ENCODE peak calls at places on chromosomes 6 and 20, in six cellular contexts. D is A549, C is K562, Z is HepG2, U is endothelial cell of umbilical vein, A is GM12878. F is an unnamed sample.
A peak's percentile ranks its signal among the peaks of the same experiment; 100 is the strongest.

GRCh38 chr20:44916586-44916985 is 6.7 kb downstream of the PABPC1L start:
- DNase-seq in D (no peak), C (no peak), Z (no peak), U (no peak), A (no peak), F (no peak)

GRCh38 chr6:117605169-117605826 is 3.0 kb upstream of the GOPC start:
- DNase-seq in D (peak; percentile 62), C (peak; percentile 84), Z (peak; percentile 80), U (peak; percentile 78), A (peak; percentile 66), F (peak; percentile 84)

GRCh38 chr6:170174124-170174770 is 116.6 kb downstream of the DLL1 start:
- DNase-seq in D (no peak), C (no peak), Z (no peak), U (no peak), A (no peak), F (no peak)

GRCh38 chr6:169620171-169621125 is 81.4 kb downstream of the WDR27 start:
- DNase-seq in D (no peak), C (no peak), Z (peak; percentile 60), U (no peak), A (no peak), F (no peak)

GRCh38 chr20:49297605-49298530 is 20.0 kb upstream of the ZNFX1 start:
- DNase-seq in D (no peak), C (no peak), Z (no peak), U (no peak), A (no peak), F (peak; percentile 79)

GRCh38 chr6:108630050-108630714 is 69.5 kb downstream of the FOXO3 start:
- DNase-seq in D (no peak), C (peak; percentile 50), Z (no peak), U (no peak), A (no peak), F (peak; percentile 36)

GRCh38 chr20:4869290-4870193 is 131.8 kb downstream of the SLC23A2 start:
- DNase-seq in D (peak; percentile 89), C (no peak), Z (no peak), U (no peak), A (no peak), F (no peak)

GRCh38 chr20:35004051-35004725 is 48.5 kb downstream of the MYH7B start:
- DNase-seq in D (no peak), C (no peak), Z (no peak), U (no peak), A (no peak), F (no peak)

GRCh38 chr6:39085129-39085528 is 29.9 kb downstream of the SAYSD1 start:
- DNase-seq in D (no peak), C (no peak), Z (no peak), U (no peak), A (no peak), F (no peak)

GRCh38 chr20:1326031-1326930 is 2.7 kb downstream of the SDCBP2 start:
- DNase-seq in D (peak; percentile 35), C (no peak), Z (no peak), U (peak; percentile 59), A (no peak), F (no peak)

DNA sequence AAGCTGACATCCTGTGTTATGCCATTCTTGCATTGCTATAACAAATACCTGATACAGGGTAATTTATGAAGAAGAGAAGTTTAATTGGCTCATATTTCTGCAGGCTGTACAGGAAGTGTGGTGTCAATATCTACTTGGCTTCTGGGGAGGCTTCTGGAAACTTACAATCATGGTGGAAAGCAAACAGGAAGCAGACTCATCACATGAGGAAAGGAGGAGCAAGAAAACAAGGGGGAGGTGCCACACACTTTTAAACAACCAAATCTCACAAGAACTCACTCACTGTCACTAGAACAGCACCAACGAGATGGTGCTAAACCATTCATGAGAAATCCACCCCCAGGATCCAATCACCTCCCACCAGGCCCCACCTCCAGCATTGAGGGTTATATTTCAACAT is 143.1 kb upstream of the GGTLC1 start:
- DNase-seq in D (no peak), C (no peak), Z (no peak), U (peak; percentile 58), A (no peak), F (no peak)
- TF ChIP-seq MYC in D (no peak), C (no peak), Z (no peak), U (no peak), A (no peak), F (no peak)

DNA sequence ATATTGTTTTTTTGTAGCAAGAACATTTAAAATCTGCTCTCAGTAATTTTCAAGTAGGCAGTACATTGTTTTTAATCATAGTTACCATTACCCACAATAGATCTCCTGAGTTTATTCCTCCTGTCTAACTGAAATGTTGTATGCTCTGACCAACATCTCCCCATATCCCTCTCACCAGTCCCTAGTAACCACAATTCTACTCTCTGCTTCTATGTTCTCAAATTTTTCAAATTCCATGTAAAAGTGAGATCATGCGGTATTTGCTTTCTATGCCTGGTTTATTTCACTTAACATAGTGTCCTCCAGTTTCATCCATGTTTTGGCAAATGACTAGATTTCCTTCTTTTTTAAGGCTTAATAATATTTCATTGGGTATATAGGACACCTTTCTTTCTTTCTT is 300.5 kb downstream of the KCNQ5 start:
- DNase-seq in D (no peak), C (no peak), Z (no peak), U (no peak), A (no peak), F (no peak)
- TF ChIP-seq MAX in D (no peak), C (no peak), Z (no peak), U (no peak), A (no peak), F (no peak)

DNA sequence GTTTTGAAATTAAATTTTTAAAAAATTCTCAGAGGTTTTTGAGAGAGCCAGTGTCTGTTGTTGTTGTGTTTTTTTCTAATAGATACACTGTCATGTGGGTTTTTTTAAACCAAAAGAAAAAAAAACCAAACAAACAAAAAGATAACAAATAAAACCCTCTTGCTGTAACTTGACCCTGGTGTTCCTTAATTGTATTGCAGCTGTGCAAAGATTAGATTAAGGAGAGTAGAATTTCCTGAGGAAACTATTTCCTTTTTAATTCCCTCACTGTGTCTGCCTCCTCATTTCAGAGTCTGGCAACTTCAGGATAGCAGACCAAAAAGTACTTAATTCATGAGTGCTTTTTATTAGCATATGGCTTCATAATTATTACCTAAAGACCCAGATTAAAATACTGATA is 281.9 kb downstream of the EPM2A start:
- DNase-seq in D (no peak), C (no peak), Z (no peak), U (peak; percentile 68), A (no peak), F (no peak)
- TF ChIP-seq MYC in D (no peak), C (no peak), Z (no peak), U (no peak), A (no peak), F (no peak)

DNA sequence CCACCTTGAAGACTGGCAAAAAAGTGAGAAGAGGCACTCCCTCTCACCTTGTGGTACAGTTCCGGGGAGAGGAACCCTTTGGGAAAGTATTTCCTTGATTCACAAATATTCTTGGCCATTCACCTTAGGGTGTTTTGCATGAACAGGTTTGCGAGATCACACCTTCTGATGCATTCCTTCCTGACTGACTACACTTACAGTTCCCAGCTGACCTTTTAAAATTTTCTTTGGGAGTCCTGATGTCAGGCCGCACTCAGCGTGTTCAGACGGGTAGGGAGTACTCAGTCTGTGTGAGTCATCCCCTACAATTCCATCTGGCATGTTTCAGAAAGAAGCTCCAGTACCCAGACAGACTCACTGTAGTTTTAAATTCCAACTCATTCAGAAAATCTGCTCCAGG is 1.7 kb downstream of the ADGRF4 start:
- DNase-seq in D (peak; percentile 9), C (no peak), Z (no peak), U (no peak), A (no peak), F (no peak)
- TF ChIP-seq MAX in D (peak; percentile 16), C (no peak), Z (no peak), U (no peak), A (no peak), F (no peak)

GRCh38 chr6:129889580-129889979 is 28.5 kb upstream of the TMEM244 start:
- DNase-seq in D (no peak), C (no peak), Z (no peak), U (peak; percentile 77), A (no peak), F (peak; percentile 36)
- TF ChIP-seq MYC in D (no peak), C (no peak), Z (no peak), U (no peak), A (no peak), F (no peak)